ENCODE peak calls at places on chromosome 3, in four cellular contexts. M, L, T and A are unnamed samples.

GRCh38 chr3:184172681-184173373 is 1.8 kb upstream of the AP2M1 start:
- DNase-seq in M (no peak), L (no peak), T (no peak), A (no peak)

GRCh38 chr3:58837863-58838255 is 171.3 kb upstream of the FAM3D start:
- DNase-seq in M (no peak), L (no peak), T (no peak), A (no peak)

GRCh38 chr3:122112754-122113153 is 57.6 kb downstream of the CD86 start:
- DNase-seq in M (no peak), L (no peak), T (no peak), A (no peak)

GRCh38 chr3:120780977-120781376 is 38.4 kb downstream of the GTF2E1 start:
- DNase-seq in M (no peak), L (no peak), T (no peak), A (no peak)

GRCh38 chr3:165742351-165742750 is 94.9 kb downstream of the BCHE start:
- DNase-seq in M (no peak), L (no peak), T (peak), A (no peak)

GRCh38 chr3:15979490-15979889 is 181.7 kb upstream of the ANKRD28 start:
- DNase-seq in M (no peak), L (no peak), T (no peak), A (no peak)

GRCh38 chr3:120648290-120648689 is 33.7 kb downstream of the HGD start:
- DNase-seq in M (no peak), L (no peak), T (no peak), A (no peak)

GRCh38 chr3:127959873-127960272 is 44.8 kb downstream of the KBTBD12 start:
- DNase-seq in M (peak), L (no peak), T (peak), A (peak)

GRCh38 chr3:41362638-41363559 is 163.6 kb downstream of the CTNNB1 start:
- DNase-seq in M (no peak), L (no peak), T (no peak), A (no peak)